ENCODE peak calls at places on chromosomes 1 and 21, in five cellular contexts. B is PC-3, A is GM23248, Z is astrocyte, W is endothelial cell of umbilical vein. S is an unnamed sample.

GRCh38 chr21:41827951-41828883 is 50.9 kb downstream of the PRDM15 start:
- DNase-seq in A (peak; percentile 18), Z (no peak), B (no peak), W (no peak), S (no peak)

GRCh38 chr1:39158330-39159086 is 46.0 kb upstream of the MACF1 start:
- DNase-seq in B (peak; percentile 91), W (no peak), A (no peak), Z (peak; percentile 77), S (no peak)

GRCh38 chr1:247224822-247225221 is 31.1 kb upstream of the VN1R5 start:
- DNase-seq in Z (no peak), W (no peak), A (no peak), B (no peak), S (no peak)

GRCh38 chr1:157073944-157074685 is 25.5 kb downstream of the ETV3L start:
- DNase-seq in A (peak; percentile 86), Z (peak; percentile 10), W (peak; percentile 66), B (peak; percentile 49), S (no peak)

GRCh38 chr1:28592314-28593071 is 428 bp downstream of the RAB42 start:
- DNase-seq in A (peak; percentile 39), B (no peak), W (no peak), Z (no peak), S (no peak)

GRCh38 chr21:22106720-22107410 is 1108.7 kb downstream of the NCAM2 start:
- DNase-seq in B (peak; percentile 61), W (no peak), Z (no peak), A (no peak), S (no peak)

GRCh38 chr1:58792851-58793250 is 9.0 kb upstream of the JUN start:
- DNase-seq in W (no peak), B (no peak), Z (no peak), A (no peak), S (no peak)

GRCh38 chr1:9250586-9251381 is 16.2 kb downstream of the H6PD start:
- DNase-seq in A (no peak), B (no peak), W (no peak), Z (no peak), S (no peak)

GRCh38 chr1:30919025-30919881 is 10.7 kb upstream of the SDC3 start:
- DNase-seq in W (no peak), A (peak; percentile 81), Z (peak; percentile 85), B (peak; percentile 50), S (peak; percentile 66)

GRCh38 chr1:183101081-183101480 is 77.9 kb downstream of the LAMC1 start:
- DNase-seq in A (no peak), Z (peak; percentile 32), B (no peak), W (no peak), S (no peak)

GRCh38 chr1:24175033-24175755 is 11.9 kb downstream of the IFNLR1 start:
- DNase-seq in Z (no peak), W (no peak), B (peak; percentile 50), A (no peak), S (no peak)

GRCh38 chr1:25245393-25245792 is 1.9 kb downstream of the RSRP1 start:
- DNase-seq in Z (no peak), A (peak; percentile 35), W (no peak), B (no peak), S (no peak)
- H3K4me3 ChIP-seq in Z (peak overlapping the region; percentile 100), A (peak overlapping the region; percentile 85), W (peak overlapping the region; percentile 68), B (peak overlapping the region; percentile 99), S (peak overlapping the region; percentile 100)

GRCh38 chr1:100383743-100384405 is 31.6 kb downstream of the CDC14A start:
- DNase-seq in B (no peak), Z (no peak), A (no peak), W (no peak), S (no peak)

GRCh38 chr1:100387644-100388350 is 35.5 kb downstream of the CDC14A start:
- DNase-seq in W (peak; percentile 30), Z (peak; percentile 29), A (no peak), B (no peak), S (no peak)

GRCh38 chr1:100391675-100392074 is 39.4 kb downstream of the CDC14A start:
- DNase-seq in B (no peak), A (no peak), W (no peak), Z (no peak), S (no peak)

GRCh38 chr1:100390507-100390906 is 38.2 kb downstream of the CDC14A start:
- DNase-seq in A (no peak), W (no peak), Z (no peak), B (no peak), S (no peak)

GRCh38 chr1:100387209-100387608 is 34.9 kb downstream of the CDC14A start:
- DNase-seq in B (no peak), W (peak; percentile 52), A (no peak), Z (peak; percentile 59), S (no peak)
- H3K9ac ChIP-seq in B (no peak overlapping the region), W (peak overlapping the region; percentile 38), A (no peak overlapping the region), Z (no peak overlapping the region), S (no peak overlapping the region)

GRCh38 chr1:4053774-4054173 is 153.7 kb upstream of the C1orf174 start:
- DNase-seq in B (no peak), W (no peak), A (no peak), Z (no peak), S (no peak)

GRCh38 chr1:4054957-4055676 is 155.0 kb upstream of the C1orf174 start:
- DNase-seq in Z (no peak), W (no peak), B (no peak), A (no peak), S (no peak)

GRCh38 chr1:4056989-4057388 is 156.9 kb upstream of the C1orf174 start:
- DNase-seq in W (no peak), Z (no peak), B (no peak), A (no peak), S (no peak)

GRCh38 chr1:4056422-4056821 is 156.3 kb upstream of the C1orf174 start:
- DNase-seq in Z (no peak), W (no peak), B (no peak), A (no peak), S (no peak)

DNA sequence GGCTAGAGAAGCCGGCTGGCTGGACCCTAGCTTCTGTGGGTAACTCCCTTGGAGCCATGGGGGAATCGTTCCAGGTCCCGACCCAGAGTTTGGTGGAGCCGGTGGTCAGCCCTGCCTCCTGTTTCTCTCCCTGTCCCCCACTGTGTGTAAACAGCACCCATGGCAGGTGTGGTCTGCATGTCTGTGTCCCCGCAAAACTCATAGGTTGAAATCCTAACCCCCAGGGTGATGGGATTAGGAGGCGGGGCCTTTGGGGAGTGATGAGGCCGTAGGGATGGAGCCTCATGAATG is 155.6 kb upstream of the C1orf174 start:
- DNase-seq in W (no peak), Z (no peak), A (no peak), B (no peak), S (no peak)
- H3K4me3 ChIP-seq in W (no peak overlapping the region), Z (no peak overlapping the region), A (no peak overlapping the region), B (no peak overlapping the region), S (no peak overlapping the region)

GRCh38 chr1:221862971-221863370 is 121.1 kb upstream of the DUSP10 start:
- DNase-seq in A (no peak), Z (no peak), B (no peak), W (no peak), S (no peak)

GRCh38 chr1:221858758-221859157 is 116.9 kb upstream of the DUSP10 start:
- DNase-seq in B (peak; percentile 97), Z (peak; percentile 71), A (peak; percentile 95), W (no peak), S (no peak)

GRCh38 chr1:221868894-221869293 is 127.0 kb upstream of the DUSP10 start:
- DNase-seq in B (peak; percentile 93), Z (peak; percentile 85), W (peak; percentile 79), A (peak; percentile 88), S (no peak)

GRCh38 chr1:221865808-221866207 is 123.9 kb upstream of the DUSP10 start:
- DNase-seq in A (peak; percentile 33), B (peak; percentile 16), Z (peak; percentile 76), W (no peak), S (no peak)

DNA sequence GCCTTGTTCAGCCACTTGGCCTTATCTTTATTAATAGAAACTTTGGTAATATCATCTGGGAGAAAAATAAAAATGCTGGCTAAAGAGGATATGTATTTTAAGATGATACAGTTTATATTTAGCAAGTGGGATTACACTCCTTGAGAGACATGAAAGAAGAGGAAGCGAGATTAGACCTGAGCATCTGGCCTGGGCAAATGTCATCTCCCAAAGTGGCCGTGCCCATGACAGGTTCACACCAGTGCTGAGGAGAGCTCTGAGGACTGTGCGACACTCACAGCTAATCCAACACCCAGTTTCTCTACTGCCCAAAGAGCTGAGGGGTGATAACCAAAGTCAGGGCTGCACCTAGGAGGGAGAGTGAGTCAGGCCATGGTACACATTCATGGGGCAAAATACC is 121.7 kb upstream of the DUSP10 start:
- DNase-seq in A (no peak), W (no peak), B (no peak), Z (no peak), S (no peak)
- H3K9ac ChIP-seq in A (no peak overlapping the region), W (no peak overlapping the region), B (no peak overlapping the region), Z (no peak overlapping the region), S (no peak overlapping the region)

GRCh38 chr1:86067626-86068025 is 88.9 kb downstream of the COL24A1 start:
- DNase-seq in A (no peak), W (peak; percentile 93), Z (no peak), B (no peak), S (no peak)

GRCh38 chr1:86063721-86064120 is 92.9 kb downstream of the COL24A1 start:
- DNase-seq in A (no peak), Z (no peak), W (no peak), B (no peak), S (no peak)

GRCh38 chr1:86064899-86065298 is 91.7 kb downstream of the COL24A1 start:
- DNase-seq in W (no peak), B (no peak), A (no peak), Z (no peak), S (no peak)

GRCh38 chr1:86061660-86062059 is 94.9 kb downstream of the COL24A1 start:
- DNase-seq in Z (no peak), B (no peak), W (peak; percentile 50), A (no peak), S (no peak)

GRCh38 chr1:86062458-86062857 is 94.1 kb downstream of the COL24A1 start:
- DNase-seq in W (peak; percentile 8), A (peak; percentile 20), Z (peak; percentile 41), B (peak; percentile 7), S (no peak)
- H3K4me3 ChIP-seq in W (no peak overlapping the region), A (no peak overlapping the region), Z (no peak overlapping the region), B (no peak overlapping the region), S (no peak overlapping the region)

GRCh38 chr1:245549981-245550701 is 395.4 kb downstream of the KIF26B start:
- DNase-seq in A (peak; percentile 51), B (no peak), W (peak; percentile 1), Z (no peak), S (no peak)
- H3K9ac ChIP-seq in A (peak overlapping the region; percentile 12), B (no peak overlapping the region), W (no peak overlapping the region), Z (peak overlapping the region; percentile 1), S (no peak overlapping the region)

GRCh38 chr1:118185083-118185899 is at the start of gene SPAG17:
- DNase-seq in A (peak; percentile 65), W (peak; percentile 11), B (no peak), Z (peak; percentile 51), S (no peak)
- H3K4me3 ChIP-seq in A (peak within 1 kb of the TSS; percentile 65), W (no peak within 1 kb of the TSS), B (no peak within 1 kb of the TSS), Z (peak within 1 kb of the TSS; percentile 62), S (no peak within 1 kb of the TSS)

S was measured in SK-N-MC.